ENCODE peak calls at places on chromosomes 2 and 18, in ten cellular contexts. Z, J, D, K, Y, Q, X, B, A and U are unnamed samples.

GRCh38 chr2:216680951-216681629 is 14.3 kb downstream of the IGFBP5 start:
- DNase-seq in Z (no peak), J (no peak), D (peak; percentile 41), K (no peak), Y (no peak), Q (no peak), X (no peak), B (no peak), A (no peak), U (no peak)

GRCh38 chr2:139160838-139161237 is 380.6 kb upstream of the NXPH2 start:
- DNase-seq in Z (peak; percentile 17), J (no peak), D (no peak), K (no peak), Y (no peak), Q (no peak), X (no peak), B (no peak), A (no peak), U (no peak)

GRCh38 chr2:28615691-28616090 is 119.8 kb downstream of the PLB1 start:
- DNase-seq in Z (no peak), J (no peak), D (no peak), K (no peak), Y (no peak), Q (no peak), X (no peak), B (no peak), A (no peak), U (no peak)

GRCh38 chr2:118632921-118633320 is 214.5 kb downstream of the EN1 start:
- DNase-seq in Z (no peak), J (no peak), D (no peak), K (no peak), Y (no peak), Q (no peak), X (no peak), B (no peak), A (no peak), U (no peak)

GRCh38 chr2:36441816-36442215 is 86.2 kb downstream of the CRIM1 start:
- DNase-seq in Z (no peak), J (no peak), D (no peak), K (no peak), Y (no peak), Q (no peak), X (no peak), B (no peak), A (no peak), U (no peak)

GRCh38 chr2:3639653-3640052 is 18.3 kb upstream of the ALLC start:
- DNase-seq in Z (no peak), J (no peak), D (peak; percentile 50), K (no peak), Y (no peak), Q (no peak), X (no peak), B (no peak), A (no peak), U (no peak)

GRCh38 chr18:13501896-13502295 is 224.5 kb downstream of the FAM210A start:
- DNase-seq in Z (no peak), J (no peak), D (no peak), K (no peak), Y (peak; percentile 42), Q (no peak), X (no peak), B (no peak), A (peak; percentile 22), U (peak; percentile 10)

GRCh38 chr18:47893939-47894699 is 36.3 kb downstream of the SMAD2 start:
- DNase-seq in Z (no peak), J (no peak), D (no peak), K (no peak), Y (peak; percentile 60), Q (no peak), X (no peak), B (no peak), A (no peak), U (no peak)

GRCh38 chr2:26001743-26002341 is 19.5 kb upstream of the KIF3C start:
- DNase-seq in Z (no peak), J (no peak), D (peak; percentile 74), K (peak; percentile 78), Y (peak; percentile 54), Q (no peak), X (no peak), B (peak; percentile 57), A (no peak), U (no peak)

GRCh38 chr2:207167129-207167923 is 1.6 kb upstream of the KLF7 start:
- DNase-seq in Z (no peak), J (no peak), D (no peak), K (no peak), Y (peak; percentile 86), Q (no peak), X (peak; percentile 57), B (no peak), A (no peak), U (no peak)

GRCh38 chr2:202941771-202942170 is 29.7 kb downstream of the CARF start:
- DNase-seq in Z (no peak), J (no peak), D (no peak), K (no peak), Y (peak; percentile 72), Q (no peak), X (no peak), B (no peak), A (no peak), U (no peak)

GRCh38 chr18:4455113-4455811 is at the start of gene DLGAP1:
- DNase-seq in Z (peak; percentile 25), J (peak; percentile 95), D (peak; percentile 74), K (peak; percentile 68), Y (peak; percentile 71), Q (peak; percentile 10), X (peak; percentile 24), B (peak; percentile 29), A (no peak), U (peak; percentile 5)

GRCh38 chr2:149258531-149258930 is 71.9 kb upstream of the LYPD6 start:
- DNase-seq in Z (no peak), J (no peak), D (no peak), K (no peak), Y (no peak), Q (no peak), X (no peak), B (no peak), A (no peak), U (no peak)

GRCh38 chr2:161238559-161239415 is 69.4 kb upstream of the PSMD14 start:
- DNase-seq in Z (peak; percentile 85), J (peak; percentile 88), D (peak; percentile 88), K (peak; percentile 68), Y (peak; percentile 66), Q (no peak), X (peak; percentile 53), B (peak; percentile 69), A (peak; percentile 35), U (no peak)

GRCh38 chr2:181352158-181352557 is 105.0 kb upstream of the ITGA4 start:
- DNase-seq in Z (no peak), J (no peak), D (no peak), K (no peak), Y (no peak), Q (no peak), X (no peak), B (no peak), A (peak; percentile 44), U (no peak)

GRCh38 chr2:147863835-147864234 is 19.0 kb downstream of the ACVR2A start:
- DNase-seq in Z (no peak), J (no peak), D (no peak), K (no peak), Y (peak; percentile 76), Q (no peak), X (peak; percentile 11), B (no peak), A (no peak), U (no peak)

GRCh38 chr2:228938629-228939028 is 332.5 kb downstream of the PID1 start:
- DNase-seq in Z (no peak), J (no peak), D (no peak), K (no peak), Y (peak; percentile 10), Q (no peak), X (peak; percentile 22), B (no peak), A (no peak), U (no peak)

GRCh38 chr2:102271844-102272243 is 39.5 kb upstream of the IL1RL1 start:
- DNase-seq in Z (no peak), J (no peak), D (no peak), K (no peak), Y (no peak), Q (no peak), X (no peak), B (no peak), A (no peak), U (no peak)

DNA sequence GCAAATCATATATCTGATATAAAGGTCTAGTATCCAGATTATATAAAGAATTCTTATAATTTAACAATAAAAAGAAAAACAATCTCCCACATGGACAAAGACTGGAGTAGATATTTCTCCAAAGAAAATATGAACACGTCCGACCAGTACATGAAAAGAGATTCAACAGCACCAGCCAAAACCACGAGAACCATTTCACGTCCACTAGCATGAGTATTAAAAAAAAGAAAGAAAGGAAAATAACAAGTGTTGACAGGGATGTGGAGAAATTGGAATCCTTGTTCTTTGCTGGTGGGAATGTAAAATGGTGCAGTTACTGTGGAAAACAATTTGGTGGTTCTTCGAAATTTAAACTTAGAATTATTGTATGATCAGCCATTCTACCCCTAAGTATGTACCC is 432.7 kb upstream of the TRIB2 start:
- DNase-seq in Z (no peak), J (no peak), D (no peak), K (no peak), Y (peak; percentile 51), Q (no peak), X (no peak), B (no peak), A (no peak), U (no peak)
- TF ChIP-seq CTCF in Z (no peak), J (no peak), D (no peak), K (no peak), Y (no peak), Q (no peak), X (no peak), B (no peak), A (no peak), U (no peak)

GRCh38 chr2:100580474-100581264 is 17.9 kb downstream of the PDCL3 start:
- DNase-seq in Z (no peak), J (no peak), D (peak; percentile 84), K (peak; percentile 22), Y (no peak), Q (no peak), X (no peak), B (no peak), A (no peak), U (no peak)
- H3K4me3 ChIP-seq in Z (no peak overlapping the region), J (no peak overlapping the region), D (no peak overlapping the region), K (no peak overlapping the region), Y (no peak overlapping the region), Q (no peak overlapping the region), X (no peak overlapping the region), B (no peak overlapping the region), A (no peak overlapping the region), U (no peak overlapping the region)

DNA sequence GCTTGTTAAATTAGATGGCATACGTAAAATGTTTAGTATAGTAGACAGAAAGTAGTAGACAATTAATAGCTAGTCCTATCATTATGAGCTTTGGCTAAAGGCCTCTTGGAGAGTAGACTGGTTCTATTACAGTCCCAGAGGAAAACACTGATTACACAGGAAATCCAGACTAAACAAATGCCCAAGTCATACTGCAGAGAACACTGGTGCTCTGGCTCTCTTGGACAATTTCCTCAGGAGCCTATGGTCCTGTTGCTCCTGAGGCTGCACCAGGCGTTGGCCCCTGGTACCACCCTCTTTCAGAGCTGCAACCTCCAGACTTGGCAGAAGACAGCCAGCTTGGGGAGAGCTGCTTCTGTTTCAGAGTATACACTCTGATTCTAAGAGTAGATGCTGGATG is 41.8 kb downstream of the STAT1 start:
- DNase-seq in Z (no peak), J (no peak), D (no peak), K (no peak), Y (no peak), Q (no peak), X (no peak), B (no peak), A (no peak), U (no peak)
- H3K36me3 ChIP-seq in Z (peaks cover 66% of the 10 kb centered on the region), J (peaks cover 3% of the 10 kb centered on the region), D (peaks cover 100% of the 10 kb centered on the region), K (no peaks in the 10 kb centered on the region), Y (peaks cover 31% of the 10 kb centered on the region), Q (peaks cover 15% of the 10 kb centered on the region), X (peaks cover 51% of the 10 kb centered on the region), B (no peaks in the 10 kb centered on the region), A (peaks cover 90% of the 10 kb centered on the region), U (peaks cover 3% of the 10 kb centered on the region)

GRCh38 chr2:20016346-20016745 is 3.9 kb upstream of the MATN3 start:
- DNase-seq in Z (no peak), J (no peak), D (no peak), K (no peak), Y (no peak), Q (no peak), X (peak; percentile 32), B (no peak), A (no peak), U (no peak)
- TF ChIP-seq CTCF in Z (peak; percentile 33), J (peak; percentile 11), D (no peak), K (no peak), Y (no peak), Q (no peak), X (peak; percentile 14), B (no peak), A (no peak), U (no peak)